ENCODE peak calls at places on chromosomes 4 and X, in six cellular contexts. Q, O, X, N, C and U are unnamed samples.

GRCh38 chr4:185859106-185859505 is 47.1 kb upstream of the SORBS2 start:
- DNase-seq in Q (no peak), O (no peak), X (no peak), N (peak), C (peak), U (peak)

GRCh38 chr4:121370729-121371325 is 10.0 kb downstream of the QRFPR start:
- DNase-seq in Q (no peak), O (peak), X (peak), N (peak), C (peak), U (peak)

GRCh38 chr4:82517043-82517442 is 44.7 kb downstream of the TMEM150C start:
- DNase-seq in Q (no peak), O (peak), X (no peak), N (no peak), C (peak), U (no peak)

GRCh38 chrX:47191331-47191730 is 2.3 kb upstream of the UBA1 start:
- DNase-seq in Q (no peak), O (no peak), X (no peak), N (peak), C (peak), U (peak)

GRCh38 chrX:40108959-40109287 is 11.2 kb upstream of the BCOR start:
- DNase-seq in Q (peak), O (peak), X (no peak), N (peak), C (peak), U (peak)

GRCh38 chrX:134452591-134452990 is 7.4 kb upstream of the HPRT1 start:
- DNase-seq in Q (no peak), O (no peak), X (no peak), N (no peak), C (no peak), U (no peak)

GRCh38 chr4:169774466-169775445 is 17.0 kb upstream of the HPF1 start:
- DNase-seq in Q (peak), O (no peak), X (no peak), N (no peak), C (no peak), U (no peak)

GRCh38 chr4:101708640-101709039 is 81.9 kb upstream of the BANK1 start:
- DNase-seq in Q (no peak), O (no peak), X (no peak), N (no peak), C (no peak), U (no peak)

GRCh38 chrX:72478351-72478750 is 94.3 kb downstream of the HDAC8 start:
- DNase-seq in Q (no peak), O (no peak), X (no peak), N (no peak), C (no peak), U (no peak)

GRCh38 chrX:131571348-131571747 is 27.5 kb downstream of the OR13H1 start:
- DNase-seq in Q (no peak), O (no peak), X (no peak), N (no peak), C (peak), U (no peak)

GRCh38 chr4:110742148-110742547 is 119.3 kb upstream of the PITX2 start:
- DNase-seq in Q (no peak), O (peak), X (no peak), N (no peak), C (peak), U (no peak)

GRCh38 chrX:132591719-132592275 is 103.0 kb upstream of the MBNL3 start:
- DNase-seq in Q (no peak), O (no peak), X (no peak), N (no peak), C (no peak), U (no peak)

GRCh38 chr4:145034727-145035211 is 63.2 kb downstream of the ANAPC10 start:
- DNase-seq in Q (no peak), O (peak), X (no peak), N (peak), C (peak), U (peak)

GRCh38 chrX:106791495-106791894 is 11.0 kb upstream of the TBC1D8B start:
- DNase-seq in Q (no peak), O (peak), X (no peak), N (no peak), C (no peak), U (no peak)

GRCh38 chr4:57077550-57078311 is 32.5 kb downstream of the IGFBP7 start:
- DNase-seq in Q (peak), O (peak), X (no peak), N (peak), C (peak), U (peak)

GRCh38 chr4:1421650-1422049 is 15.4 kb upstream of the NKX1-1 start:
- DNase-seq in Q (no peak), O (no peak), X (no peak), N (no peak), C (no peak), U (no peak)

GRCh38 chrX:20527458-20528099 is 260.9 kb upstream of the RPS6KA3 start:
- DNase-seq in Q (no peak), O (peak), X (no peak), N (no peak), C (peak), U (peak)

GRCh38 chr4:104494822-104495559 is at the start of gene CXXC4:
- DNase-seq in Q (peak), O (peak), X (peak), N (peak), C (peak), U (peak)

GRCh38 chr4:101230806-101231426 is 116.4 kb downstream of the PPP3CA start:
- DNase-seq in Q (no peak), O (peak), X (no peak), N (peak), C (no peak), U (no peak)

GRCh38 chr4:132592340-132592739 is 556.8 kb upstream of the PCDH10 start:
- DNase-seq in Q (peak), O (no peak), X (no peak), N (no peak), C (no peak), U (no peak)

GRCh38 chrX:149365061-149365460 is 140.0 kb downstream of the IDS start:
- DNase-seq in Q (no peak), O (no peak), X (no peak), N (peak), C (peak), U (peak)

GRCh38 chrX:44914532-44915198 is 41.7 kb downstream of the KDM6A start:
- DNase-seq in Q (no peak), O (peak), X (no peak), N (no peak), C (peak), U (no peak)

GRCh38 chr4:152534541-152535231 is 1.2 kb downstream of the FBXW7 start:
- DNase-seq in Q (peak), O (no peak), X (no peak), N (peak), C (peak), U (peak)

GRCh38 chrX:134803551-134804183 is 145.4 kb upstream of the PLAC1 start:
- DNase-seq in Q (no peak), O (no peak), X (no peak), N (peak), C (no peak), U (no peak)

GRCh38 chr4:47002593-47002992 is 9.2 kb upstream of the GABRA4 start:
- DNase-seq in Q (no peak), O (peak), X (no peak), N (no peak), C (peak), U (no peak)

GRCh38 chr4:61772116-61772515 is 572.0 kb downstream of the ADGRL3 start:
- DNase-seq in Q (no peak), O (no peak), X (no peak), N (peak), C (no peak), U (peak)

GRCh38 chr4:61773655-61774245 is 573.6 kb downstream of the ADGRL3 start:
- DNase-seq in Q (peak), O (no peak), X (no peak), N (no peak), C (no peak), U (no peak)

GRCh38 chr4:61770456-61770855 is 570.3 kb downstream of the ADGRL3 start:
- DNase-seq in Q (no peak), O (no peak), X (no peak), N (no peak), C (no peak), U (no peak)
- H3K18ac ChIP-seq in Q (no peak), O (no peak), X (no peak), N (no peak), C (no peak), U (no peak)

DNA sequence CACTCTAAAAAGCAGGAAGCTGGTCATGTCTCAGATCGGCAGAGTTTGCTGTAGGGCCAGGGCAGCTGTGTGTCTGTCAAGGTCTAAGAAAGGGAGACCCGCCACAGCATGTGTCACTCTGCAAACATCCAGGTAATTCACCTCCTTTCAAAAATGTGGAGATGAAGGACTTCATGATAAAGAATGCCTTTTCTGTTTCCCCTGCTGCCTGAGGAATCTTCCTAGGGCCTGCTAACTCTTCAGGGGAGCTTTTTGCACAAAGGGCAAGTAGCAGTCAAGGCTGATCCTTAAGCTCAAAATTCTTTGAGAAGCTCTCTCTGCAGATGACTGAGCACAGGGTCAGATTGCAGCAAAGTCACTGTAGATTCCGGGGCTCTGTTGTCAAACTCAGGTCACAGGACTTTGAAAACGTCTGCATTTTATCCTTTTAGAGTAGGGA is 21.1 kb downstream of the RASL11B start:
- DNase-seq in Q (no peak), O (no peak), X (no peak), N (peak), C (no peak), U (peak)
- H3K18ac ChIP-seq in Q (no peak), O (no peak), X (no peak), N (peak), C (no peak), U (no peak)

GRCh38 chr4:42152507-42153504 is at the start of gene BEND4:
- DNase-seq in Q (peak), O (no peak), X (no peak), N (peak), C (no peak), U (no peak)

GRCh38 chr4:42148453-42148852 is 4.0 kb downstream of the BEND4 start:
- DNase-seq in Q (no peak), O (no peak), X (no peak), N (no peak), C (no peak), U (no peak)

GRCh38 chr4:42149004-42149403 is 3.5 kb downstream of the BEND4 start:
- DNase-seq in Q (no peak), O (no peak), X (no peak), N (no peak), C (no peak), U (no peak)

GRCh38 chr4:42150653-42151567 is 1.5 kb downstream of the BEND4 start:
- DNase-seq in Q (peak), O (no peak), X (peak), N (peak), C (peak), U (no peak)

DNA sequence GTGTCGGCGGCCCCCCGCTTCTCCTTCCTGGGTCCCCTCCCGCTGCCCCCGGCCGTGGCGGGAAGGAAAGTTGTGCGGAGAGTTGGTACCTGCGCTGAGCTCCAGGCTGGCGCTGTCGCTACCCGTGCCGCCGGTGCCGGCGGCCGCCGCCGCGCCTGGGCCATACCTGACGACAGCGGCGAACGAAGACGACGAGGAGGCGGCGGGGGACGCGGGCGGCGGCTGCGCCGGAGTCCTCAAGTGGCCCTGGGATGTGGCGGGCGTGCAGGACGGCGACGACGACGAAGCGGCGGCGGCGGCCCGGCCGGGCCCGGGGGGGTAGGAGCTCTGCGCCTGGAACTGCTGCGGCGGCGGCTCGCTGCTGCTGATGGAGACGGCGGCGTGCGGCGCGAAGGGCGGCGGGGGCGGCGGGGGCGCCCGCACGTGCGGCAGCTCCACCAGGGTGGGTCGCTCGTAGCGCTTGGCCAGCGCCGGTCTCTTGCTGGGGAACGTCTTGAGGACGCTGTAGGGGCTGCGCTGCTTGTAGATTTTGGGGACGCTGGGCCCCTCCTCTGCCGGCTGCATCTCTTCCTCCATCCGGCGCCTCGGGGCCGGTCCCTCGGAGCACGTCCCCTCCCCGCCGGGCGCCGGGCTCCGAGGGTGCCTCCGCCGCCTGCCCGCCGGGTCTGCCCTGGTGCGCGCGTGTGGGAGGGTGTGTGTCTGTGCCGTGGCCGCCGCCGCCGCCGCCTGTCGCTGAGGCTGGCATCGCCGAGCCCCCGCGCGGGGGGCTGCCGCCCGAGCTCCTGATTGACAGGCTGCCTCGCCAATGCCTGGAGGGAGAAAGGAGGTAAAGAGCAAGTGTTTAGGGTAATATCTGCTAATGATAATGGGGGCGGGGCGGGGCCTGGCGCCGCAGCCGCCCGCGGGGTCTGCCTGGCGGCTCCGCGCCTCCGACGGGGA is 618 bp downstream of the BEND4 start:
- DNase-seq in Q (peak), O (no peak), X (peak), N (peak), C (no peak), U (peak)
- H3K18ac ChIP-seq in Q (no peak), O (no peak), X (peak), N (peak), C (no peak), U (no peak)

GRCh38 chrX:16870861-16871584 is 861 bp upstream of the RBBP7 start:
- DNase-seq in Q (peak), O (no peak), X (peak), N (peak), C (peak), U (peak)
- H3K18ac ChIP-seq in Q (peak), O (peak), X (peak), N (peak), C (peak), U (peak)

GRCh38 chrX:103629295-103630170 is 758 bp downstream of the TCEAL1 start:
- DNase-seq in Q (peak), O (peak), X (peak), N (peak), C (peak), U (no peak)
- H3K18ac ChIP-seq in Q (peak), O (peak), X (peak), N (peak), C (peak), U (peak)

DNA sequence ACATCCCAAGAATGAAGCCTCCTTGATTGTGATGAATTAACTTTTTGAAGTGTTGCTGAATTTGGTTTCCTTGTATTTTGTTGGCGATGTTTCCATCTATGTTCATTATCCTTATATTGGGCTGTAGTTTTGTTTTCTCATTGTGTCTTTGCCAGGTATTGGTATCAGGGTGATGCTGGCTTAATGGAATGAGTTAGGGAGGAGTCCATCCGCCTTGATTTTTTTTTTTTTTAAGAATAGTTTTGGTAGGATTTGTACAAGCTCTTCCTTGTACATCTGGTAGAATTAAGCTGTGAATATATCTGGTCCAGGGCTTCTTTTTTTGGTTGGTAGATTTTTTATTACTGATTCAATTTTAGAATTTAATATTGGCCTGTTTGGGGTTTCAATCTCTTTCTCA is 166.1 kb upstream of the WDFY3 start:
- DNase-seq in Q (no peak), O (no peak), X (no peak), N (no peak), C (no peak), U (no peak)
- H3K18ac ChIP-seq in Q (no peak), O (no peak), X (no peak), N (no peak), C (no peak), U (no peak)

GRCh38 chr4:5019796-5020195 is 538 bp upstream of the CYTL1 start:
- DNase-seq in Q (peak), O (no peak), X (no peak), N (no peak), C (no peak), U (no peak)
- H3K18ac ChIP-seq in Q (no peak), O (peak), X (no peak), N (no peak), C (no peak), U (no peak)

GRCh38 chr4:150581611-150582010 is 340 bp upstream of the MAB21L2 start:
- DNase-seq in Q (peak), O (peak), X (peak), N (peak), C (peak), U (no peak)

GRCh38 chr4:150582101-150582565 is at the start of gene MAB21L2:
- DNase-seq in Q (peak), O (peak), X (peak), N (peak), C (peak), U (no peak)

GRCh38 chr4:150584198-150584593 is 2.2 kb downstream of the MAB21L2 start:
- DNase-seq in Q (no peak), O (no peak), X (no peak), N (no peak), C (no peak), U (no peak)

GRCh38 chr4:150583287-150584197 is 1.6 kb downstream of the MAB21L2 start:
- DNase-seq in Q (peak), O (peak), X (peak), N (peak), C (peak), U (no peak)

GRCh38 chr4:150582881-150583286 is 933 bp downstream of the MAB21L2 start:
- DNase-seq in Q (peak), O (peak), X (peak), N (peak), C (peak), U (no peak)
- H3K18ac ChIP-seq in Q (no peak), O (peak), X (peak), N (no peak), C (peak), U (no peak)